ENCODE peak calls at places on chromosomes 3 and 15, in eight cellular contexts. Z is T-helper 2 cell, U is esophagus squamous epithelium, C is H54, Y is fibroblast of lung, Q is A172, P is NCI-H2171, E is stomach. W is an unnamed sample.

GRCh38 chr3:23668430-23668904 is 137.3 kb upstream of the UBE2E1 start:
- DNase-seq in C (no peak), E (no peak), Z (no peak), U (no peak), Q (peak), P (no peak), Y (peak), W (no peak)

GRCh38 chr3:129827765-129828164 is 65.7 kb downstream of the TMCC1 start:
- DNase-seq in E (no peak), U (peak), C (no peak), P (no peak), Y (no peak), Q (peak), Z (peak), W (no peak)

GRCh38 chr3:194736277-194736895 is 50.7 kb downstream of the FAM43A start:
- DNase-seq in C (no peak), Z (no peak), Q (no peak), E (no peak), P (no peak), Y (no peak), U (no peak), W (no peak)

GRCh38 chr15:74399511-74400312 is 32.3 kb upstream of the CYP11A1 start:
- DNase-seq in Y (peak), E (no peak), U (no peak), Q (peak), P (no peak), C (no peak), Z (peak), W (no peak)

GRCh38 chr15:100468265-100468664 is 60.5 kb downstream of the CERS3 start:
- DNase-seq in Z (no peak), U (no peak), E (no peak), Q (no peak), P (no peak), Y (peak), C (no peak), W (no peak)

GRCh38 chr15:62066663-62067447 is at the start of gene C2CD4A:
- DNase-seq in U (no peak), P (peak), Q (no peak), E (peak), C (no peak), Z (peak), Y (peak), W (no peak)

GRCh38 chr3:193868590-193868989 is 267.4 kb upstream of the HES1 start:
- DNase-seq in E (no peak), P (no peak), U (no peak), Y (no peak), Z (no peak), Q (no peak), C (no peak), W (no peak)

GRCh38 chr3:27568393-27568792 is 84.2 kb upstream of the SLC4A7 start:
- DNase-seq in C (peak), E (peak), Z (no peak), Y (peak), P (peak), U (no peak), Q (peak), W (no peak)

GRCh38 chr15:53059273-53060043 is 269.3 kb upstream of the ONECUT1 start:
- DNase-seq in C (no peak), Y (no peak), Z (no peak), E (no peak), Q (no peak), U (no peak), P (no peak), W (no peak)

GRCh38 chr3:24088782-24089181 is 143.7 kb downstream of the NR1D2 start:
- DNase-seq in C (no peak), U (no peak), E (no peak), Q (no peak), Z (no peak), P (no peak), Y (peak), W (no peak)

GRCh38 chr3:40396406-40396805 is 9.4 kb downstream of the ENTPD3 start:
- DNase-seq in P (no peak), C (no peak), Y (no peak), U (no peak), Q (no peak), Z (no peak), E (no peak), W (no peak)

GRCh38 chr15:68808091-68808490 is 12.6 kb downstream of the ANP32A start:
- DNase-seq in E (no peak), Q (no peak), P (no peak), Z (no peak), C (no peak), Y (no peak), U (no peak), W (no peak)

GRCh38 chr3:141248064-141248463 is 16.4 kb downstream of the PXYLP1 start:
- DNase-seq in Z (no peak), Y (no peak), C (no peak), E (no peak), P (no peak), Q (no peak), U (no peak), W (no peak)

GRCh38 chr3:164155386-164155785 is 922.9 kb downstream of the SI start:
- DNase-seq in P (no peak), Q (peak), Z (no peak), Y (no peak), E (no peak), U (no peak), C (no peak), W (no peak)

GRCh38 chr3:135966875-135967274 is 1.3 kb downstream of the PPP2R3A start:
- DNase-seq in E (no peak), Y (no peak), U (no peak), C (no peak), Q (no peak), P (no peak), Z (no peak), W (no peak)

GRCh38 chr15:67826717-67827560 is 1.6 kb downstream of the SKOR1 start:
- DNase-seq in Q (no peak), Y (no peak), C (no peak), E (no peak), Z (no peak), P (no peak), U (no peak), W (no peak)

GRCh38 chr3:155876037-155876436 is 5.6 kb downstream of the GMPS start:
- DNase-seq in Y (no peak), Q (no peak), U (no peak), Z (no peak), E (no peak), C (no peak), P (no peak), W (no peak)

GRCh38 chr3:129039271-129040038 is 21.1 kb upstream of the GP9 start:
- DNase-seq in U (no peak), Y (no peak), C (no peak), P (peak), Q (no peak), Z (no peak), E (peak), W (no peak)

GRCh38 chr3:24235121-24235520 is 259.5 kb downstream of the THRB start:
- DNase-seq in U (no peak), Z (no peak), E (no peak), Y (no peak), C (no peak), Q (peak), P (no peak), W (no peak)

GRCh38 chr3:126033765-126034164 is 50.2 kb downstream of the SLC41A3 start:
- DNase-seq in C (no peak), P (no peak), E (peak), Q (no peak), Z (no peak), U (no peak), Y (no peak), W (no peak)

GRCh38 chr3:139121513-139122220 is 77.0 kb upstream of the PRR23C start:
- DNase-seq in Y (peak), P (no peak), Q (no peak), C (no peak), E (no peak), Z (no peak), U (no peak), W (no peak)

GRCh38 chr3:30548605-30549004 is 57.8 kb upstream of the TGFBR2 start:
- DNase-seq in Y (no peak), Q (peak), E (no peak), P (peak), U (no peak), C (no peak), Z (no peak), W (no peak)

GRCh38 chr15:66997212-66997611 is 68.2 kb upstream of the SMAD3 start:
- DNase-seq in E (no peak), P (no peak), Y (peak), Q (peak), Z (no peak), C (peak), U (no peak), W (peak)

GRCh38 chr3:107988464-107989156 is 102.2 kb downstream of the CD47 start:
- DNase-seq in Z (no peak), E (peak), Y (peak), P (no peak), Q (peak), U (no peak), C (no peak), W (peak)

GRCh38 chr3:136380530-136380929 is 130.4 kb downstream of the PCCB start:
- DNase-seq in Q (peak), P (no peak), C (no peak), U (no peak), E (no peak), Y (peak), Z (no peak), W (no peak)

GRCh38 chr3:119774419-119774818 is 7.5 kb upstream of the NR1I2 start:
- DNase-seq in U (no peak), Z (no peak), E (no peak), P (no peak), C (no peak), Q (no peak), Y (no peak), W (no peak)

GRCh38 chr3:118108769-118109168 is 925.9 kb downstream of the IGSF11 start:
- DNase-seq in C (no peak), Q (no peak), Y (no peak), Z (no peak), P (no peak), U (no peak), E (no peak), W (no peak)

GRCh38 chr3:102223139-102223538 is 211.7 kb upstream of the ZPLD1 start:
- DNase-seq in C (no peak), Z (no peak), Q (no peak), U (no peak), P (no peak), Y (no peak), E (no peak), W (no peak)

GRCh38 chr3:52890735-52891134 is 6.6 kb downstream of the STIMATE start:
- DNase-seq in E (no peak), Z (no peak), U (no peak), Q (no peak), P (no peak), C (no peak), Y (no peak), W (no peak)

GRCh38 chr15:56128081-56128480 is 115.6 kb downstream of the RFX7 start:
- DNase-seq in U (no peak), Q (no peak), P (no peak), Z (no peak), E (no peak), C (no peak), Y (no peak), W (no peak)

GRCh38 chr3:17088017-17088416 is 203.3 kb downstream of the PLCL2 start:
- DNase-seq in Y (no peak), U (no peak), Q (no peak), P (no peak), Z (no peak), C (no peak), E (no peak), W (no peak)

GRCh38 chr3:145903472-145904013 is 257.4 kb downstream of the PLOD2 start:
- DNase-seq in U (no peak), Y (no peak), Z (no peak), P (no peak), Q (no peak), E (no peak), C (no peak), W (no peak)

GRCh38 chr15:64235552-64235951 is 72.7 kb upstream of the PPIB start:
- DNase-seq in Q (no peak), E (no peak), U (no peak), Y (no peak), C (no peak), Z (no peak), P (no peak), W (no peak)

GRCh38 chr3:130850846-130851245 is 43.0 kb upstream of the ATP2C1 start:
- DNase-seq in P (no peak), C (no peak), Y (no peak), E (no peak), U (no peak), Z (no peak), Q (peak), W (no peak)

GRCh38 chr3:141266797-141267555 is 35.4 kb downstream of the PXYLP1 start:
- DNase-seq in U (no peak), E (no peak), P (no peak), Z (peak), Y (no peak), C (no peak), Q (no peak), W (no peak)

GRCh38 chr15:74790080-74790916 is 8.4 kb downstream of the CSK start:
- DNase-seq in C (peak), U (no peak), P (no peak), Y (peak), Z (no peak), Q (peak), E (peak), W (peak)

GRCh38 chr3:98240133-98240532 is 23.9 kb upstream of the OR5H6 start:
- DNase-seq in Z (no peak), Q (no peak), P (no peak), E (no peak), Y (no peak), U (no peak), C (no peak), W (no peak)

GRCh38 chr3:150331978-150332568 is 76.0 kb upstream of the TSC22D2 start:
- DNase-seq in Y (no peak), P (no peak), C (no peak), E (no peak), U (no peak), Q (no peak), Z (no peak), W (no peak)

GRCh38 chr15:83283813-83284562 is 476 bp downstream of the BNC1 start:
- DNase-seq in C (no peak), P (no peak), E (no peak), U (no peak), Z (no peak), Q (no peak), Y (peak), W (no peak)

GRCh38 chr3:79729096-79729495 is 38.7 kb downstream of the ROBO1 start:
- DNase-seq in Y (peak), Z (no peak), Q (no peak), C (peak), P (no peak), U (no peak), E (no peak), W (no peak)